ENCODE peak calls at places on chromosomes 2 and 18, in seven cellular contexts. X is K562, R is HepG2, J is transverse colon, C is SK-N-SH, U is sigmoid colon, M is stomach. E is an unnamed sample.

GRCh38 chr2:44389895-44390294 is 28.1 kb downstream of the CAMKMT start:
- DNase-seq in J (no peak), R (no peak), X (no peak), M (no peak), C (no peak), U (no peak), E (no peak)

GRCh38 chr2:27798948-27799645 is 27.6 kb downstream of the MRPL33 start:
- DNase-seq in X (peak; percentile 45), C (no peak), M (no peak), U (peak; percentile 85), J (peak; percentile 18), R (peak; percentile 89), E (no peak)

GRCh38 chr2:36530983-36531354 is 67.0 kb downstream of the FEZ2 start:
- DNase-seq in M (no peak), X (no peak), C (no peak), J (no peak), R (no peak), U (no peak), E (no peak)

GRCh38 chr18:8706545-8706980 is 1.2 kb downstream of the MTCL1 start:
- DNase-seq in J (no peak), X (no peak), R (no peak), M (no peak), C (no peak), U (peak; percentile 65), E (no peak)

GRCh38 chr18:10560457-10561045 is 34.7 kb downstream of the NAPG start:
- DNase-seq in C (peak; percentile 74), U (peak; percentile 86), X (peak; percentile 85), J (peak; percentile 59), R (peak; percentile 63), M (peak; percentile 77), E (no peak)

GRCh38 chr2:45852450-45853150 is 201.1 kb downstream of the PRKCE start:
- DNase-seq in X (no peak), C (no peak), U (no peak), M (no peak), R (no peak), J (no peak), E (no peak)

GRCh38 chr2:109258905-109259540 is 130.0 kb downstream of the SH3RF3 start:
- DNase-seq in X (no peak), J (no peak), C (no peak), M (no peak), R (no peak), U (no peak), E (no peak)

GRCh38 chr2:165864353-165864752 is 70.3 kb upstream of the GALNT3 start:
- DNase-seq in M (no peak), C (peak; percentile 42), J (no peak), R (no peak), X (no peak), U (no peak), E (no peak)

GRCh38 chr2:203908344-203909185 is 28.0 kb upstream of the ICOS start:
- DNase-seq in U (no peak), R (no peak), C (no peak), J (peak; percentile 29), M (peak; percentile 40), X (no peak), E (no peak)

GRCh38 chr2:149648282-149649030 is 60.9 kb upstream of the MMADHC start:
- DNase-seq in U (peak; percentile 48), M (no peak), C (no peak), J (no peak), R (no peak), X (peak; percentile 3), E (no peak)

GRCh38 chr2:173997269-173997668 is 32.1 kb upstream of the SP3 start:
- DNase-seq in M (peak; percentile 56), U (peak; percentile 96), X (no peak), R (no peak), C (no peak), J (peak; percentile 76), E (peak; percentile 96)

GRCh38 chr2:108458082-108458481 is 9.1 kb downstream of the GCC2 start:
- DNase-seq in M (no peak), C (no peak), J (no peak), X (no peak), U (no peak), R (no peak), E (no peak)

GRCh38 chr2:44242929-44243328 is 32.4 kb upstream of the SLC3A1 start:
- DNase-seq in X (no peak), U (no peak), M (no peak), J (no peak), C (no peak), R (no peak), E (no peak)

GRCh38 chr18:34773961-34774754 is 64.1 kb downstream of the DTNA start:
- DNase-seq in M (peak; percentile 59), J (peak; percentile 27), U (peak; percentile 70), R (no peak), C (peak; percentile 54), X (no peak), E (no peak)

GRCh38 chr18:24200899-24201298 is 62.0 kb downstream of the CABYR start:
- DNase-seq in U (no peak), X (no peak), M (no peak), J (no peak), R (no peak), C (no peak), E (no peak)

GRCh38 chr2:42935692-42936631 is 143.6 kb upstream of the HAAO start:
- DNase-seq in X (no peak), J (no peak), M (no peak), C (no peak), U (no peak), R (no peak), E (no peak)

DNA sequence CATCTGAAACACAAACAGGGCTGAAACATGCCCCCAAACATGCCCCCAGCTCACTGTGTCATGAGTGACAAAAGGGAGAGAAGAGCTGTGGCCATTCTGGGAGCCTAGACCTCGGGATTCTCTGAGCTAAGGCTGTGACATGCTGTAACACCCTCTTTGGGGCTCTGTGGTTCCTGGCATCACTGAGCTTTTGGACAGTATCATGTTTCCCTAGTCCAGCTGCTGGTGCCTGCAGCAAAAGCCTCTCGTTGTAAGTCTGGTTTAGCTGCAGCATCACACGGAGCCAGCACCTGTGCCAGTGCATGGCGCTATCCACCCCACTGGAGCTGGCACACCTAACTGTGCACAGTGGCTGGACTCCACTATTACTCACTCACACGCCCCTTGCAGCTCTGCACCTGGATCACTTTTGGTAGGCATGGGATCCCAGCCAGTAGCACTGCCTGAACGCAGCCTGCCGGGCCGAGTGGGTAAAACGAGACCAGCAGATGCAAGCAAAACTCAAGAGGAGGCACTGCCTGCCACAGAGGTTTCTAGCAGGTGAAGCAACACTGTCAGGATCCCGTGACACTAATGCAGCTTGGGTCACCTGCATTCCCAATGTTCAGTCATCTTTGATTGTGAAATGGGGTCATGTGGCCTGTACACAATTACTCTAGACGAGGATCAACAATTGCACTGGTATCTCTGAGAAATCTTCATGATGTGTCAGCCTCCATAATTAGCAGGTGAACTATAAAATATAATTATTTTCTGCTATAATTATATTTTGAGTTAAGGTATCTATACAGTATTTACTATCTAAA is 547.2 kb downstream of the ZNF804A start:
- DNase-seq in C (no peak), J (no peak), M (no peak), U (no peak), R (peak; percentile 10), X (no peak), E (no peak)
- TF ChIP-seq EP300 in C (no peak), J (no peak), M (no peak), U (no peak), R (no peak), X (no peak), E (no peak)

DNA sequence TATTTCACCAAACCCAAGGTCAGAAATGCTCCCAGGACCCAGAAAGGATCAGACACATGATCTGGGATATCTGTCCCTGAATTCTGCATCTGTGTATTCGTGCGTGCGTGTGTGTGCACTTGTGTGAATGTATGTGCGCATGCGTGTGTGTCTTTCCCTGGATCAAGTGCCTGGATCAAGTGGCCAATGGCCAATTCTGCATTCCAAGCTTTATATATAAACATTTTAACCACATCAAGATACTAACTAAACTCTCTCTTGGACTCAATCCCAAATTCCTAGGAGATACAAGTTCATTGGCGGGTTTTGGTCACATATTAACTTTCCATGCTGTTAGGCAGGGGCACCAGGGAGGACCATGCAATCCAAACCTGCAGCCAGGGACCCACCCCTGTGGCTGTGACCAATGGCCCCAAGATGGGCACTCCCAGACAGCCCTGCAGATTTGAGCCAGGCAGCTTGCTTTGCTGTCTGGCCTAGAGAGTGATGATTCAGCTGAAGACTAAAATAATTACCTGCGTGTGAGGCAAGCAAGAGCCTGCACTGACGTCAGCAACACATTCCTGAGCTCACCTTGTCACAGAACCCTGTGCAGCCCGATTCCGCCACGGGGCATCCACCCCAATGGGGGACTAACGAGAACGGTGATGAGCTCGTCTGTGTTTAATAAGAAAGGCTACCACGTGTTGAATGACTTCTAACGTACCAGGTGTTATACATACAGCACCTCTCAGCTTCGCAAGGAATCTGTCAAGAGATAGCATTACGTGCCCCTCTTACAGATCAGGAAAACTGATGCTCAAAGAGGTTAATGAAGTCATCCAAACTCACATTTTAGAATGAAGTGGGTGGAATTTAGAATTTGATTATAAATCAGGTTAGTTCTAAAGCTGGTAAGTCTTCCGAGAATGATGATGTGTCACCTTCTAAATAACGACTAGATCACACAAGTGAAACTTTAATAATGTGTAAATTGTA is 45.4 kb upstream of the ROCK2 start:
- DNase-seq in U (no peak), C (no peak), R (peak; percentile 93), M (peak; percentile 77), X (no peak), J (peak; percentile 75), E (peak; percentile 37)
- TF ChIP-seq POLR2AphosphoS5 in U (no peak), C (no peak), R (no peak), M (no peak), X (no peak), J (peak; percentile 42), E (no peak)

DNA sequence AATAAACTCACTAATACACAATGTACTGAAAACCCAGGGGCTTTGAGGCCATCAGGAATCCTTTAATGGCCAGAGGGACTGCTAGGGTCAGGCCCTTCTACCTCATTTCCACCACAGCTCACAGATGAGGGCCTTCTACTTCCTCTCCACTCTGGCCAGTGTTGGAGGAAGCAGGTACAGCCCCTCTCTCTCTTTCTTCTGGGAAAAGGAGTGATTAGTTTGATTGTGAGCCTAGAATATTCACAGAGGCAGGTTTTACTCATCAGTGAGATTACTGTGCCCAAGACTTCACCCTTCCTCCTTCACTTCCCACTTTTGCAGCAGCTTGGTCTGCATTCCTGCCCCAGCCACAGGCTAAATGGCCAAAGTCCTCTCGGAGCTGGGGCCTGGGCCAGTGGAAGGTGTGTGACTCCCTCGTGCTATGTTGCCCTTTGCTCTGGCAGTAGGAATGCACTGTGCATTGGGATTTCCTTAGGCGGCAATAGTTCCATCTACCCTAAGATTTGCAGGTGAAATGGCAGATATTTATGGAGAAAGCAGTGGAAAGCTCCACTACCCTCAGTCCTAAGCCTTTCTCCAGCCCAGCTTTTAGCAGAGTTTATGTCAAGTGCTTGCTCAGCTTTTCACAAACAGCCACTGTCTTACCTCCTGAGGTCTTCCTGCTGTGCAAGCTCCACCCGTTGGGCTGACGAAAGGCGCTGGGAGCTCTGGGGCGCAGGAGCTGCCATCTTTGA is 36.2 kb upstream of the YES1 start:
- DNase-seq in J (peak; percentile 80), X (no peak), R (peak; percentile 77), U (no peak), M (peak; percentile 72), C (no peak), E (no peak)
- TF ChIP-seq EP300 in J (no peak), X (no peak), R (peak; percentile 97), U (no peak), M (no peak), C (no peak), E (no peak)

DNA sequence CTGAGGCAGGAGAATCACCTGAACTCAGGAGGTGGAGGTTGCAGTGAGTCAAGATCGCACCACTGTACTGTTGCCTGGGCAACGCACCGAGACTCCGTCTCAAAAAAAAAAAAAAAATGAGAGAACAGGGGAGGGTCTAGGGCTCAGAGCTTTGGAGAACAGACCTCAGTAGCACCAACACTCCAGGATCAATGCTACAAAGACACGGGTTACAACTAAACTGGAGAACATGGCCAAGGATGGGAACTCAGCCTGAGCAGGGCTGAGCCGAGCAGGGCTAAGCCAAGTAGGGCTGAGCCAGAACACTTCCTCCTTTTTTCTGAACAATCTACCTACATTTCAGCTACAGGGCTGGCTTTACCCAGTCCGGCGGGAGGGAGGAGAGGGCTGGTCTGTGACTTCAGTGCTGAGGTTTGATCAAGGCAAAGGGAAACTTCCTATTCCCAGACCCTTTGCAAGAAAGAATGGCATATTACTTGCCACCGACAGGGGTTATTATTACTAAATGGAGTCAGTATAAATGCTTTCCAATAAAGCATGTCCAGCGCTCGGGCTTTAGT is 2.9 kb upstream of the CASP8 start:
- DNase-seq in U (no peak), X (peak; percentile 60), R (no peak), M (peak; percentile 43), J (peak; percentile 62), C (no peak), E (no peak)
- TF ChIP-seq POLR2AphosphoS5 in U (no peak), X (no peak), R (no peak), M (no peak), J (no peak), C (no peak), E (no peak)

E was measured in upper lobe of left lung.